ENCODE peak calls at places on chromosome 9, in four cellular contexts. M is stomach, P is endodermal cell, N is astrocyte. C is an unnamed sample. For H3K27me3, the result is how much of the 10 kb centered on the place peaks cover.

GRCh38 chr9:14671327-14671840 is 21.8 kb downstream of the ZDHHC21 start:
- DNase-seq in M (no peak), P (no peak), N (no peak), C (no peak)

GRCh38 chr9:127586537-127586936 is 25.5 kb upstream of the STXBP1 start:
- DNase-seq in M (peak), P (peak), N (no peak), C (peak)

GRCh38 chr9:85987236-85987635 is 46.3 kb downstream of the NAA35 start:
- DNase-seq in M (no peak), P (no peak), N (no peak), C (no peak)

GRCh38 chr9:129342591-129342990 is 164.5 kb upstream of the IER5L start:
- DNase-seq in M (no peak), P (no peak), N (no peak), C (no peak)

GRCh38 chr9:134778841-134779411 is 101.7 kb upstream of the FCN2 start:
- DNase-seq in M (peak), P (peak), N (peak), C (no peak)

GRCh38 chr9:95874989-95875304 is 544 bp upstream of the ERCC6L2 start:
- DNase-seq in M (peak), P (peak), N (no peak), C (peak)

GRCh38 chr9:134564431-134565170 is 77.0 kb upstream of the COL5A1 start:
- DNase-seq in M (peak), P (peak), N (peak), C (no peak)

GRCh38 chr9:77175152-77175551 is 2.2 kb upstream of the VPS13A start:
- DNase-seq in M (no peak), P (no peak), N (no peak), C (no peak)

GRCh38 chr9:98132806-98133631 is 14.0 kb upstream of the TRIM14 start:
- DNase-seq in M (no peak), P (peak), N (no peak), C (no peak)

GRCh38 chr9:92140074-92140753 is 25.0 kb upstream of the SPTLC1 start:
- DNase-seq in M (peak), P (peak), N (no peak), C (peak)

GRCh38 chr9:76793784-76794431 is 29.7 kb downstream of the PCA3 start:
- DNase-seq in M (no peak), P (no peak), N (no peak), C (no peak)

GRCh38 chr9:129994947-129995346 is 48.0 kb downstream of the FNBP1 start:
- DNase-seq in M (no peak), P (no peak), N (no peak), C (no peak)

GRCh38 chr9:92969516-92970466 is 22.5 kb downstream of the FGD3 start:
- DNase-seq in M (peak), P (no peak), N (no peak), C (no peak)

GRCh38 chr9:132592451-132592850 is 10.0 kb downstream of the BARHL1 start:
- DNase-seq in M (no peak), P (no peak), N (no peak), C (no peak)

GRCh38 chr9:128733256-128733655 is 9.3 kb upstream of the ZDHHC12 start:
- DNase-seq in M (peak), P (peak), N (peak), C (peak)

GRCh38 chr9:102594216-102594615 is 400.9 kb upstream of the CYLC2 start:
- DNase-seq in M (no peak), P (no peak), N (no peak), C (no peak)

GRCh38 chr9:13279284-13280162 is at the start of gene MPDZ:
- DNase-seq in M (peak), P (peak), N (peak), C (peak)

GRCh38 chr9:131640438-131641181 is 95.3 kb downstream of the PRRT1B start:
- DNase-seq in M (no peak), P (no peak), N (peak), C (no peak)

GRCh38 chr9:115135786-115136185 is 17.8 kb upstream of the TNC start:
- DNase-seq in M (no peak), P (no peak), N (peak), C (no peak)

GRCh38 chr9:14366071-14366470 is 52.1 kb upstream of the NFIB start:
- DNase-seq in M (no peak), P (no peak), N (peak), C (peak)

GRCh38 chr9:125549465-125550215 is 157.4 kb downstream of the MAPKAP1 start:
- DNase-seq in M (peak), P (no peak), N (peak), C (peak)

GRCh38 chr9:133591116-133591910 is 17.9 kb downstream of the FAM163B start:
- DNase-seq in M (no peak), P (no peak), N (no peak), C (no peak)

GRCh38 chr9:35338086-35338485 is 151.8 kb upstream of the RUSC2 start:
- DNase-seq in M (no peak), P (no peak), N (no peak), C (no peak)

GRCh38 chr9:13721481-13722235 is 442.2 kb upstream of the MPDZ start:
- DNase-seq in M (no peak), P (no peak), N (peak), C (no peak)

GRCh38 chr9:78856144-78856543 is 559.2 kb downstream of the PSAT1 start:
- DNase-seq in M (no peak), P (no peak), N (peak), C (no peak)

GRCh38 chr9:129331772-129332512 is 153.9 kb upstream of the IER5L start:
- DNase-seq in M (no peak), P (peak), N (no peak), C (no peak)

GRCh38 chr9:17807670-17808282 is 228.9 kb downstream of the SH3GL2 start:
- DNase-seq in M (peak), P (no peak), N (no peak), C (no peak)

GRCh38 chr9:19618816-19619215 is 170.0 kb downstream of the SLC24A2 start:
- DNase-seq in M (no peak), P (no peak), N (no peak), C (no peak)

GRCh38 chr9:118395415-118395814 is 691.2 kb downstream of the TLR4 start:
- DNase-seq in M (no peak), P (no peak), N (peak), C (no peak)

GRCh38 chr9:114518120-114518519 is 12.8 kb upstream of the WHRN start:
- DNase-seq in M (no peak), P (no peak), N (no peak), C (no peak)

GRCh38 chr9:133701981-133702797 is 36.0 kb downstream of the SARDH start:
- DNase-seq in M (no peak), P (no peak), N (peak), C (peak)

GRCh38 chr9:4750021-4750673 is 9.1 kb upstream of the AK3 start:
- DNase-seq in M (no peak), P (no peak), N (peak), C (no peak)

GRCh38 chr9:83197611-83198010 is 134.7 kb upstream of the RASEF start:
- DNase-seq in M (no peak), P (no peak), N (no peak), C (no peak)

GRCh38 chr9:72936679-72937078 is 16.2 kb downstream of the ALDH1A1 start:
- DNase-seq in M (no peak), P (no peak), N (no peak), C (no peak)

GRCh38 chr9:137496601-137497375 is 37.7 kb upstream of the NSMF start:
- DNase-seq in M (no peak), P (no peak), N (no peak), C (no peak)

GRCh38 chr9:114039484-114039883 is 38.6 kb downstream of the AMBP start:
- DNase-seq in M (no peak), P (peak), N (no peak), C (no peak)

GRCh38 chr9:100028201-100028784 is 70.5 kb downstream of the ERP44 start:
- DNase-seq in M (peak), P (peak), N (peak), C (peak)

GRCh38 chr9:8651830-8652229 is 852.3 kb upstream of the DMAC1 start:
- DNase-seq in M (no peak), P (no peak), N (no peak), C (no peak)
- H3K4me3 ChIP-seq in M (no peak), P (no peak), N (no peak), C (no peak)

DNA sequence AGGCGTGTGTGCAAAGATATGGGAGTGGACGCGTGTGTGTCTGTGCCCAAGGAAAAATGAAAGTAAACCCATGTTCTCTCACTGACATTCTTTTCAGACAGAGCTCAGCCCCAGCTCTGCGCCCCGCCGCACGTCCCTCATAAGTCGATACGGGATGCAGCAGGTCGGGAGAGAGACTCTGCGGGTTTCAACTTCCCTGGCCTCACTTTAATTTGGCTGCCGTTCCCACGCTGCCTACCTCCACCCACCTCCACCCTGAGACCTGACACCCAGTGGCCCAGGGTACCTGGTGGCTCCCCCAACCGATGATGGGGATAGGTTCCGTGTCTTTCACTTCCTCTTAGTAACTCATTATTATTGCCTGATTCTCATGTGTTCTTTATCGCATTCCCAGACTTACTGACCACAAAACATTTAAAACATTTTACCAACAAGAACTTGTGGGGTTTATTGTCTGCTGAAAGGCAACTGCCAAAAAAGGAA is 19.4 kb downstream of the LHX2 start:
- DNase-seq in M (no peak), P (no peak), N (peak), C (no peak)
- H3K27me3 ChIP-seq in M (under half), P (half or more), N (half or more), C (under half)

GRCh38 chr9:109799792-109800191 is 19.8 kb downstream of the PALM2AKAP2 start:
- DNase-seq in M (no peak), P (no peak), N (peak), C (no peak)
- H3K4me3 ChIP-seq in M (no peak), P (no peak), N (no peak), C (no peak)

DNA sequence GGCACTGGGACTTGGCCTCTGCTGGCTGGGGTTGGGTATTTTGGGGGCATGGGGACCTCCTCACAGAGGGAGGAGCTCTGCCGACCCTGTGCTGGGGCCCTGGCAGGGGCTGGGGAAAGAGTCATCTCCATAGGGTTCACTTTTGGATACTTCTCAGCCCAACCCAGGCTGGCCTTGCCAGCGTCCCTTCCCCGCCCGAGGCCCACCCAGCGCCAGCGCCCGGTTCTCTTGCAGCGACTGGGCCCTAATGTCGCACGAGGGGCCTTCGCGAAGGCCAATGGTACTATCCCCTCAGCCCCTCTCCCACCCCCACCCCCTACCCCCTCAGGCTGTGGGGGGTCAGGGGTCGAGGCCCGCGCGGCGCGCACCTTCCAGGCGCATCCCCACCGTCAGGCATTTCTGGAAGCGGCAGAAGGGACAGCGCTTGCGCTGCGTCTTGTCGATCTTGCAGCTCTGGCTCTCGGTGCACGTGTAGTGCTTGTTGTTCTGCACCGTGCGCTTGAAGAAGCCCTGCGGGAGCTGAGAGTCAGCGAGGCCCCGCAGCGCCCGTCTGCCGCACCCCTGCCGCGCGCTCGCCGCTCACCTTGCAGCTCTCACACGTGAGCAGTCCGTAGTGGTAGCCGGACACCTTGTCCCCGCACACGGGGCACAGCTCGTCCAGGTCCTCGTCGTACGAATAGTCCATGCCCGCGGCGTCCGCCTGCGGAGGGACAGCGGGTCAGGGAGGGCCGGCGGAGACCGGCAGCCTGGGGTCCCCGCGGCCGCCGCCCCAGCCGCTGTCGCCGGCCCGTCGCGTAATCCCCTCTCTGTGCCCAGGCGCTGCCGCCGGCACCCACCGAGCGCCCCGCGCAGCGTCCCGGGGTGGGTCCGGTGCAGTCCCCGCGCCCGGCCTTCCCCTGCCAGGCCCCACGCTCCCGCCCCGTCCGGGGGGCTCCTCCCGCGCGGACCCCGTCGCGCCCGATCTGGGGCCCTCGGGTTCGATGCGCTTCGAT is 4.2 kb downstream of the NR5A1 start:
- DNase-seq in M (no peak), P (no peak), N (no peak), C (no peak)
- H3K27me3 ChIP-seq in M (under half), P (half or more), N (half or more), C (under half)

GRCh38 chr9:101484046-101484445 is 48.5 kb upstream of the ALDOB start:
- DNase-seq in M (no peak), P (no peak), N (no peak), C (no peak)

GRCh38 chr9:101486693-101487442 is 46.8 kb upstream of the RNF20 start:
- DNase-seq in M (peak), P (peak), N (peak), C (peak)

GRCh38 chr9:101485873-101486692 is 47.6 kb upstream of the RNF20 start:
- DNase-seq in M (peak), P (peak), N (no peak), C (peak)

GRCh38 chr9:101487443-101487855 is 46.2 kb upstream of the RNF20 start:
- DNase-seq in M (no peak), P (no peak), N (no peak), C (no peak)
- H3K4me3 ChIP-seq in M (peak), P (peak), N (peak), C (peak)

C was measured in psoas muscle.